ENCODE peak calls at places on chromosomes 11 and 22, in ten cellular contexts. Y, A, R, N, O, L, F, B, V and G are unnamed samples.

GRCh38 chr11:117771841-117772240 is 25.2 kb downstream of the DSCAML1 start:
- DNase-seq in L (no peak), V (no peak), A (no peak), O (no peak), F (no peak), R (no peak), B (no peak), N (no peak), Y (no peak), G (no peak)

GRCh38 chr11:58286249-58286648 is 18.2 kb upstream of the OR10W1 start:
- DNase-seq in B (no peak), R (peak; percentile 20), A (no peak), O (no peak), V (no peak), N (no peak), L (peak; percentile 38), Y (no peak), F (peak; percentile 29), G (peak; percentile 48)

GRCh38 chr11:48384670-48385069 is 18.4 kb upstream of the OR4C5 start:
- DNase-seq in R (no peak), L (no peak), N (no peak), O (no peak), A (no peak), B (no peak), V (no peak), F (no peak), Y (no peak), G (no peak)

GRCh38 chr11:94149435-94149834 is 20.8 kb downstream of the PANX1 start:
- DNase-seq in L (no peak), B (no peak), Y (no peak), A (no peak), O (no peak), N (no peak), R (no peak), F (peak; percentile 80), V (no peak), G (no peak)

GRCh38 chr22:27668828-27669797 is 132.4 kb downstream of the MN1 start:
- DNase-seq in R (no peak), V (no peak), A (peak; percentile 32), B (no peak), L (peak; percentile 53), O (peak; percentile 87), F (no peak), Y (no peak), N (peak; percentile 25), G (peak; percentile 87)

GRCh38 chr11:134837166-134837886 is 425.3 kb upstream of the B3GAT1 start:
- DNase-seq in R (no peak), V (peak; percentile 24), L (no peak), F (no peak), N (no peak), A (no peak), B (no peak), O (no peak), Y (no peak), G (no peak)

GRCh38 chr11:30017467-30017895 is 651 bp upstream of the KCNA4 start:
- DNase-seq in V (no peak), O (no peak), L (no peak), F (no peak), Y (no peak), B (no peak), N (no peak), R (no peak), A (no peak), G (no peak)

GRCh38 chr22:23457586-23457985 is 122.5 kb downstream of the IGLL1 start:
- DNase-seq in O (no peak), V (no peak), B (no peak), N (no peak), A (no peak), Y (peak; percentile 66), F (no peak), R (no peak), L (no peak), G (no peak)

GRCh38 chr22:41902932-41903421 is 11.9 kb downstream of the SHISA8 start:
- DNase-seq in A (peak; percentile 69), N (no peak), L (no peak), B (no peak), R (no peak), Y (no peak), O (peak; percentile 74), V (no peak), F (no peak), G (no peak)

GRCh38 chr11:60835472-60835871 is 6.4 kb upstream of the CCDC86 start:
- DNase-seq in B (no peak), F (no peak), O (no peak), A (no peak), V (no peak), L (no peak), N (no peak), Y (no peak), R (no peak), G (peak; percentile 27)

GRCh38 chr11:1866776-1867175 is 13.9 kb downstream of the LSP1 start:
- DNase-seq in O (no peak), Y (no peak), F (no peak), R (no peak), N (no peak), V (no peak), L (no peak), B (no peak), A (no peak), G (no peak)
- H3K27me3 ChIP-seq in O (peaks cover 9% of the 10 kb centered on the region), Y (no peaks in the 10 kb centered on the region), F (peaks cover 10% of the 10 kb centered on the region), R (no peaks in the 10 kb centered on the region), N (no peaks in the 10 kb centered on the region), V (no peaks in the 10 kb centered on the region), L (no peaks in the 10 kb centered on the region), B (no peaks in the 10 kb centered on the region), A (no peaks in the 10 kb centered on the region), G (peaks cover 36% of the 10 kb centered on the region)

GRCh38 chr11:33656768-33657167 is 43.9 kb downstream of the C11orf91 start:
- DNase-seq in R (no peak), B (no peak), A (no peak), Y (no peak), V (no peak), F (no peak), O (no peak), L (no peak), N (no peak), G (no peak)
- H3K27me3 ChIP-seq in R (no peaks in the 10 kb centered on the region), B (no peaks in the 10 kb centered on the region), A (no peaks in the 10 kb centered on the region), Y (no peaks in the 10 kb centered on the region), V (no peaks in the 10 kb centered on the region), F (no peaks in the 10 kb centered on the region), O (no peaks in the 10 kb centered on the region), L (no peaks in the 10 kb centered on the region), N (no peaks in the 10 kb centered on the region), G (no peaks in the 10 kb centered on the region)

GRCh38 chr22:47245786-47246185 is 483.3 kb downstream of the TBC1D22A start:
- DNase-seq in F (no peak), N (no peak), R (no peak), Y (no peak), B (no peak), A (no peak), V (peak; percentile 6), O (no peak), L (no peak), G (no peak)

GRCh38 chr22:47248925-47249324 is 486.5 kb downstream of the TBC1D22A start:
- DNase-seq in O (no peak), L (no peak), V (no peak), N (no peak), F (no peak), A (no peak), R (no peak), B (no peak), Y (no peak), G (peak; percentile 62)

GRCh38 chr22:47247609-47248240 is 485.3 kb downstream of the TBC1D22A start:
- DNase-seq in V (peak; percentile 27), Y (no peak), O (no peak), L (no peak), B (no peak), R (no peak), F (no peak), A (no peak), N (no peak), G (no peak)

GRCh38 chr22:47249370-47249928 is 487.0 kb downstream of the TBC1D22A start:
- DNase-seq in N (no peak), R (no peak), V (no peak), O (no peak), L (no peak), A (no peak), B (no peak), Y (no peak), F (no peak), G (no peak)

DNA sequence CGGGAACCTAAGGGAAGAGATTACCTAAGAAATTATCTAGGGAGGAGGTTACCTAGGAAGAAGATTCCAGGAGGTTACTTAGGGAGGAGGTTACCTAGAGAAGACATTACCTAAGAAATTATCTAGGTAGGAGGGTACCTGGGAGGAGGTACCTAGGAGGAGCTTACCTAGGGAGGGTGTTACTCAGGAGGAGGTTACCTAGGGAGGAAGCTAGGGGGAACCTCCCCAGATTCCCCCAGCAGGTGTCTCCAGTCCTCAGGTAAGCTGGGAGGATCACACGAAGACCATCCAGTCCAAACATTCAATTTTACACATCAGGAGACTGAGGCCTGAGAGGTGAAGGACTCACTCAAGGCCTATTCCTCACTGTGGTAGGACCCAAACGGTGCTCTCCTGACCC is 482.8 kb downstream of the TBC1D22A start:
- DNase-seq in L (peak; percentile 5), V (no peak), B (no peak), R (no peak), A (no peak), N (no peak), F (no peak), Y (no peak), O (no peak), G (peak; percentile 65)
- H3K27me3 ChIP-seq in L (no peaks in the 10 kb centered on the region), V (no peaks in the 10 kb centered on the region), B (peaks cover 4% of the 10 kb centered on the region), R (peaks cover 2% of the 10 kb centered on the region), A (no peaks in the 10 kb centered on the region), N (no peaks in the 10 kb centered on the region), F (peaks cover 30% of the 10 kb centered on the region), Y (no peaks in the 10 kb centered on the region), O (peaks cover 8% of the 10 kb centered on the region), G (no peaks in the 10 kb centered on the region)

GRCh38 chr11:69814411-69814810 is 4.8 kb downstream of the FGF3 start:
- DNase-seq in O (no peak), B (no peak), Y (no peak), A (no peak), R (no peak), F (no peak), L (no peak), V (no peak), N (no peak), G (peak; percentile 73)
- H3K27me3 ChIP-seq in O (peaks cover 61% of the 10 kb centered on the region), B (peaks cover 38% of the 10 kb centered on the region), Y (no peaks in the 10 kb centered on the region), A (no peaks in the 10 kb centered on the region), R (no peaks in the 10 kb centered on the region), F (peaks cover 56% of the 10 kb centered on the region), L (peaks cover 14% of the 10 kb centered on the region), V (peaks cover 44% of the 10 kb centered on the region), N (peaks cover 3% of the 10 kb centered on the region), G (peaks cover 35% of the 10 kb centered on the region)